ENCODE peak calls at places on chromosomes 16 and 17, in four cellular contexts. G is A673, J is A549, F is psoas muscle. P is an unnamed sample.
A peak's percentile ranks its signal among the peaks of the same experiment; 100 is the strongest.

GRCh38 chr17:19672009-19672837 is 23.7 kb downstream of the ALDH3A2 start:
- DNase-seq in J (no peak), G (no peak), F (peak; percentile 55), P (no peak)

GRCh38 chr17:27956601-27957445 is 63.7 kb upstream of the LYRM9 start:
- DNase-seq in G (peak; percentile 54), F (no peak), J (no peak), P (peak; percentile 7)

GRCh38 chr16:67892375-67892774 is 679 bp upstream of the PSKH1 start:
- DNase-seq in G (no peak), J (no peak), F (no peak), P (no peak)

GRCh38 chr17:42409467-42410351 is 13.3 kb downstream of the CAVIN1 start:
- DNase-seq in J (peak; percentile 99), G (no peak), F (peak; percentile 80), P (peak; percentile 83)

GRCh38 chr17:27530791-27531391 is 74.6 kb downstream of the KSR1 start:
- DNase-seq in J (no peak), G (no peak), F (peak; percentile 25), P (peak; percentile 64)

GRCh38 chr17:75295220-75296158 is 6.3 kb upstream of the SLC25A19 start:
- DNase-seq in G (no peak), F (no peak), J (no peak), P (no peak)

GRCh38 chr17:78289802-78290363 is 58.5 kb downstream of the TMEM235 start:
- DNase-seq in F (peak; percentile 73), J (peak; percentile 85), G (peak; percentile 90), P (peak; percentile 83)

GRCh38 chr16:19898924-19899604 is 14.4 kb upstream of the GPRC5B start:
- DNase-seq in J (peak; percentile 68), F (no peak), G (peak; percentile 64), P (no peak)

GRCh38 chr17:32861979-32862378 is 14.9 kb downstream of the MYO1D start:
- DNase-seq in J (no peak), F (no peak), G (no peak), P (no peak)

GRCh38 chr17:69031839-69032238 is 28.9 kb downstream of the ABCA9 start:
- DNase-seq in F (no peak), G (no peak), J (no peak), P (no peak)

GRCh38 chr17:28416703-28417311 is 10.8 kb upstream of the SLC46A1 start:
- DNase-seq in F (no peak), G (peak; percentile 80), J (peak; percentile 73), P (peak; percentile 40)

GRCh38 chr17:39104046-39104445 is 47.4 kb downstream of the PLXDC1 start:
- DNase-seq in J (no peak), F (no peak), G (no peak), P (peak; percentile 63)

GRCh38 chr17:8151120-8151640 is 1.0 kb downstream of the PER1 start:
- DNase-seq in F (peak; percentile 94), J (no peak), G (peak; percentile 91), P (peak; percentile 84)

GRCh38 chr17:79832211-79833109 is 6.8 kb downstream of the CBX4 start:
- DNase-seq in F (no peak), G (peak; percentile 75), J (no peak), P (no peak)

GRCh38 chr16:24504467-24505345 is 34.7 kb upstream of the RBBP6 start:
- DNase-seq in F (no peak), J (peak; percentile 65), G (peak; percentile 90), P (peak; percentile 18)

GRCh38 chr17:82396601-82397435 is 21.3 kb upstream of the HEXD start:
- DNase-seq in F (peak; percentile 45), G (peak; percentile 47), J (no peak), P (peak; percentile 53)

GRCh38 chr16:85800321-85800669 is 800 bp downstream of the COX4I1 start:
- DNase-seq in G (no peak), J (no peak), F (no peak), P (peak; percentile 15)

GRCh38 chr16:87016636-87017035 is 300.6 kb downstream of the C16orf95 start:
- DNase-seq in G (no peak), F (no peak), J (no peak), P (no peak)

GRCh38 chr16:83967838-83968482 is at the start of gene NECAB2:
- DNase-seq in G (peak; percentile 54), F (peak; percentile 60), J (peak; percentile 41), P (no peak)

GRCh38 chr16:88320947-88321634 is 61.7 kb upstream of the ZNF469 start:
- DNase-seq in F (no peak), G (peak; percentile 14), J (peak; percentile 35), P (no peak)

GRCh38 chr16:29290631-29291247 is 115.8 kb downstream of the NPIPB11 start:
- DNase-seq in F (peak; percentile 97), G (peak; percentile 46), J (peak; percentile 74), P (peak; percentile 82)

GRCh38 chr17:61410100-61410551 is 10.5 kb downstream of the TBX2 start:
- DNase-seq in G (no peak), J (no peak), F (no peak), P (no peak)

GRCh38 chr17:57898487-57899311 is 48.9 kb upstream of the MRPS23 start:
- DNase-seq in J (no peak), G (no peak), F (peak; percentile 75), P (peak; percentile 59)

GRCh38 chr16:84332975-84333684 is 35.2 kb upstream of the ATP2C2 start:
- DNase-seq in G (no peak), F (no peak), J (no peak), P (no peak)

GRCh38 chr17:15258113-15258512 is 7.0 kb downstream of the PMP22 start:
- DNase-seq in F (no peak), G (no peak), J (no peak), P (no peak)

GRCh38 chr16:11354407-11354732 is 9.1 kb downstream of the RMI2 start:
- DNase-seq in G (no peak), J (no peak), F (no peak), P (no peak)

GRCh38 chr16:81562174-81562849 is 117.7 kb downstream of the CMIP start:
- DNase-seq in G (no peak), F (peak; percentile 27), J (no peak), P (no peak)

GRCh38 chr16:23092072-23092800 is 57.0 kb downstream of the USP31 start:
- DNase-seq in J (no peak), F (no peak), G (no peak), P (no peak)

GRCh38 chr17:81285179-81285878 is 9.8 kb downstream of the SLC38A10 start:
- DNase-seq in J (no peak), G (no peak), F (peak; percentile 81), P (peak; percentile 6)

GRCh38 chr17:75115545-75115944 is 5.8 kb downstream of the ARMC7 start:
- DNase-seq in F (no peak), G (no peak), J (no peak), P (no peak)

GRCh38 chr17:76447931-76448652 is 4.9 kb downstream of the UBE2O start:
- DNase-seq in G (no peak), J (no peak), F (no peak), P (peak; percentile 34)

GRCh38 chr17:80949451-80950421 is 41.9 kb upstream of the CHMP6 start:
- DNase-seq in G (no peak), F (no peak), J (no peak), P (no peak)

GRCh38 chr16:65672960-65673359 is 551.1 kb upstream of the CDH11 start:
- DNase-seq in G (peak; percentile 81), J (no peak), F (no peak), P (peak; percentile 64)

GRCh38 chr16:69417537-69418199 is 6.8 kb upstream of the CYB5B start:
- DNase-seq in F (no peak), G (no peak), J (peak; percentile 78), P (no peak)
- H3K27ac ChIP-seq in F (peak overlapping the region; percentile 67), G (no peak overlapping the region), J (peak overlapping the region; percentile 86), P (no peak overlapping the region)

GRCh38 chr16:50814043-50814442 is 72.2 kb downstream of the CYLD start:
- DNase-seq in F (no peak), G (no peak), J (no peak), P (no peak)
- H3K27ac ChIP-seq in F (no peak overlapping the region), G (no peak overlapping the region), J (no peak overlapping the region), P (no peak overlapping the region)

GRCh38 chr16:57123216-57123968 is 31.0 kb downstream of the CPNE2 start:
- DNase-seq in J (no peak), G (no peak), F (no peak), P (no peak)
- H3K27ac ChIP-seq in J (no peak overlapping the region), G (no peak overlapping the region), F (no peak overlapping the region), P (no peak overlapping the region)

GRCh38 chr17:29621751-29622194 is 939 bp downstream of the CORO6 start:
- DNase-seq in G (no peak), F (peak; percentile 52), J (no peak), P (no peak)

GRCh38 chr17:29623283-29623647 is 553 bp upstream of the CORO6 start:
- DNase-seq in G (no peak), F (no peak), J (no peak), P (no peak)

GRCh38 chr17:29625037-29625750 is 2.5 kb upstream of the CORO6 start:
- DNase-seq in F (peak; percentile 46), J (no peak), G (peak; percentile 64), P (peak; percentile 31)

GRCh38 chr17:29622337-29623282 is at the start of gene CORO6:
- DNase-seq in G (peak; percentile 78), F (peak; percentile 66), J (peak; percentile 75), P (no peak)

GRCh38 chr17:29624586-29624985 is 1.9 kb upstream of the CORO6 start:
- DNase-seq in G (no peak), J (no peak), F (no peak), P (no peak)
- H3K27ac ChIP-seq in G (no peak overlapping the region), J (no peak overlapping the region), F (peak overlapping the region; percentile 99), P (no peak overlapping the region)